ENCODE peak calls at places on chromosomes 1 and 21, in nine cellular contexts. C, F, S, B, N, X, H, Q and L are unnamed samples.
A peak's percentile ranks its signal among the peaks of the same experiment; 100 is the strongest.

GRCh38 chr1:29958271-29958670 is 721.9 kb downstream of the PTPRU start:
- DNase-seq in C (no peak), F (no peak), S (no peak), B (no peak), N (no peak), X (no peak), H (no peak), Q (no peak), L (no peak)

GRCh38 chr1:6099297-6099696 is 53.6 kb downstream of the KCNAB2 start:
- DNase-seq in C (no peak), F (no peak), S (no peak), B (no peak), N (no peak), X (no peak), H (no peak), Q (no peak), L (no peak)

GRCh38 chr1:119179051-119179450 is 38.6 kb upstream of the WARS2 start:
- DNase-seq in C (no peak), F (no peak), S (no peak), B (no peak), N (no peak), X (no peak), H (no peak), Q (no peak), L (no peak)

GRCh38 chr1:208747979-208748378 is 503.8 kb upstream of the PLXNA2 start:
- DNase-seq in C (no peak), F (no peak), S (no peak), B (no peak), N (no peak), X (no peak), H (no peak), Q (no peak), L (no peak)

GRCh38 chr1:147534386-147534785 is 6.9 kb upstream of the BCL9 start:
- DNase-seq in C (no peak), F (no peak), S (no peak), B (peak; percentile 10), N (no peak), X (no peak), H (no peak), Q (no peak), L (no peak)

GRCh38 chr1:76674689-76675088 is 192.6 kb upstream of the ST6GALNAC5 start:
- DNase-seq in C (no peak), F (no peak), S (no peak), B (no peak), N (no peak), X (no peak), H (no peak), Q (no peak), L (no peak)

GRCh38 chr1:18116777-18117176 is 9.2 kb downstream of the IGSF21 start:
- DNase-seq in C (no peak), F (no peak), S (no peak), B (no peak), N (no peak), X (no peak), H (no peak), Q (no peak), L (no peak)

GRCh38 chr21:18155508-18156193 is 89.0 kb upstream of the CHODL start:
- DNase-seq in C (no peak), F (no peak), S (no peak), B (no peak), N (no peak), X (no peak), H (no peak), Q (no peak), L (peak; percentile 34)

GRCh38 chr1:235130766-235131270 is 2.2 kb upstream of the TOMM20 start:
- DNase-seq in C (no peak), F (no peak), S (no peak), B (no peak), N (no peak), X (no peak), H (no peak), Q (no peak), L (no peak)

GRCh38 chr1:244865028-244865371 is 657 bp upstream of the HNRNPU start:
- DNase-seq in C (no peak), F (peak; percentile 57), S (no peak), B (no peak), N (peak; percentile 10), X (peak; percentile 63), H (peak; percentile 45), Q (peak; percentile 59), L (no peak)

GRCh38 chr1:167404161-167404888 is 114.0 kb downstream of the CD247 start:
- DNase-seq in C (no peak), F (no peak), S (no peak), B (no peak), N (no peak), X (no peak), H (no peak), Q (no peak), L (peak; percentile 81)

GRCh38 chr1:206685749-206686485 is 1.2 kb downstream of the MAPKAPK2 start:
- DNase-seq in C (no peak), F (peak; percentile 89), S (no peak), B (no peak), N (peak; percentile 64), X (peak; percentile 72), H (peak; percentile 76), Q (peak; percentile 56), L (peak; percentile 75)

GRCh38 chr1:156487862-156488261 is 12.7 kb downstream of the MEF2D start:
- DNase-seq in C (no peak), F (no peak), S (no peak), B (no peak), N (no peak), X (no peak), H (no peak), Q (no peak), L (no peak)

GRCh38 chr1:156489935-156490293 is 10.7 kb downstream of the MEF2D start:
- DNase-seq in C (no peak), F (no peak), S (no peak), B (peak; percentile 11), N (no peak), X (no peak), H (no peak), Q (no peak), L (no peak)

GRCh38 chr1:156488566-156489165 is 11.9 kb downstream of the MEF2D start:
- DNase-seq in C (no peak), F (no peak), S (no peak), B (peak; percentile 45), N (no peak), X (no peak), H (no peak), Q (no peak), L (no peak)

GRCh38 chr1:156490401-156491032 is 10.1 kb downstream of the MEF2D start:
- DNase-seq in C (no peak), F (peak; percentile 50), S (no peak), B (peak; percentile 43), N (no peak), X (no peak), H (peak; percentile 87), Q (no peak), L (no peak)

GRCh38 chr1:156489166-156489934 is 11.2 kb downstream of the MEF2D start:
- DNase-seq in C (no peak), F (peak; percentile 48), S (no peak), B (peak; percentile 67), N (no peak), X (peak; percentile 60), H (peak; percentile 85), Q (no peak), L (no peak)
- TF ChIP-seq CTCF in C (no peak), F (no peak), S (no peak), B (no peak), N (peak; percentile 21), X (no peak), H (peak; percentile 10), Q (no peak), L (peak; percentile 17)

GRCh38 chr1:54326577-54327385 is 79.4 kb downstream of the SSBP3 start:
- DNase-seq in C (no peak), F (no peak), S (no peak), B (no peak), N (no peak), X (no peak), H (no peak), Q (no peak), L (no peak)

GRCh38 chr1:54324750-54325704 is 81.2 kb downstream of the SSBP3 start:
- DNase-seq in C (no peak), F (no peak), S (no peak), B (no peak), N (no peak), X (no peak), H (no peak), Q (no peak), L (peak; percentile 36)

GRCh38 chr1:54323324-54323739 is 82.9 kb downstream of the SSBP3 start:
- DNase-seq in C (no peak), F (no peak), S (no peak), B (no peak), N (no peak), X (peak; percentile 68), H (no peak), Q (peak; percentile 53), L (no peak)

GRCh38 chr1:54325705-54326461 is 80.3 kb downstream of the SSBP3 start:
- DNase-seq in C (no peak), F (no peak), S (no peak), B (no peak), N (no peak), X (no peak), H (no peak), Q (no peak), L (no peak)

GRCh38 chr1:54324031-54324654 is 82.1 kb downstream of the SSBP3 start:
- DNase-seq in C (no peak), F (no peak), S (no peak), B (no peak), N (no peak), X (no peak), H (peak; percentile 64), Q (no peak), L (peak; percentile 53)
- H3K4me3 ChIP-seq in C (no peak overlapping the region), F (no peak overlapping the region), S (no peak overlapping the region), B (no peak overlapping the region), N (no peak overlapping the region), X (no peak overlapping the region), H (no peak overlapping the region), Q (no peak overlapping the region), L (no peak overlapping the region)

DNA sequence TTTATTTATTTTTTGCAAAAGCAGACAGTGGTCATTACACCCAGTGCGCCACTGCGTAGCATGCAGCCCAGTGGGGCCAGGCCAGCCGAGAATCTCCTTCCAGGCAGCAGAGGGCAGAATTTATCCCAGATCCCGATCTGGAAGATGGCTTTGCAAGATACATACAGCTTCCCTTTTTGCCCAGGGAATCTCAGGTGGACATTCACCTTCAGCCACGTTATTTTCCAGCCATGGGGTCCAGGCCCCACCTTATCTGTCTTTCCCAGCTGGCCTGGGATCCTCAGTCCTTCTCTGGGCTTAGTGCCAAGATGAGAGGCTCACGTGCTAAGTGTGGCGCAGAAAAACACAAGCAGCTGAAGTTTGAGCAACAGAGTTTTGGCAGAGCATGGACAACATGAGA is 123.6 kb downstream of the AJAP1 start:
- DNase-seq in C (no peak), F (peak; percentile 15), S (no peak), B (peak; percentile 46), N (no peak), X (no peak), H (no peak), Q (no peak), L (no peak)
- TF ChIP-seq CTCF in C (no peak), F (no peak), S (no peak), B (peak; percentile 75), N (peak; percentile 10), X (no peak), H (peak; percentile 8), Q (no peak), L (no peak)

DNA sequence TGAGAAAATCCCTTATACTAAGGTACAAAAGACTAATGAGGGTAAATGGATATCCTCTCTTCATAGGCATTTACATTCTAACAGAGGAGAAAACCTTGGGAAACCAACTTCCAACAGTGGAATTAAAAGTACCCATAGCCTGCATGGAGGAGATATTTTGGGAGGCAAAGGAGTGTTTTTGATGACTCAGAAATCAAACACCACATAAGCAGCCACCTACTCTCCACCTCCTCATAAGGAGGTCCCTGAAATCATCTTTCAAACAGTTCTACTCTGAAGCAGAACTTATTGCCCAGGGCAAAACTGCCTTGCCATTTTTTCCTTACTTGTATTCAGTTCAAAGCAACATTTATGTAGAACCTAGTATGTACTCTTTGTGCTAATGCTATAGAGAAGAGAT is 211.3 kb downstream of the KCNH1 start:
- DNase-seq in C (no peak), F (no peak), S (no peak), B (no peak), N (no peak), X (no peak), H (no peak), Q (no peak), L (no peak)
- H3K4me3 ChIP-seq in C (no peak overlapping the region), F (no peak overlapping the region), S (no peak overlapping the region), B (no peak overlapping the region), N (no peak overlapping the region), X (no peak overlapping the region), H (no peak overlapping the region), Q (no peak overlapping the region), L (no peak overlapping the region)